ENCODE peak calls at places on chromosome 1, in eight cellular contexts. One of them, this sample, is unnamed.

GRCh38 chr1:248900637-248901036 is 5.4 kb upstream of the PGBD2 start:
- DNase-seq in GM12891: no peak
- DNase-seq in A549: no peak
- DNase-seq in Peyer's patch: no peak
- DNase-seq in IMR-90: no peak
- DNase-seq in adrenal gland: no peak
- DNase-seq in H1: no peak
- DNase-seq in GM12892: no peak
- DNase-seq in this sample: no peak

GRCh38 chr1:176205322-176205914 is 1.7 kb downstream of the COP1 start:
- DNase-seq in GM12891: no peak
- DNase-seq in A549: no peak
- DNase-seq in Peyer's patch: no peak
- DNase-seq in IMR-90: peak; percentile 31
- DNase-seq in adrenal gland: no peak
- DNase-seq in H1: no peak
- DNase-seq in GM12892: no peak
- DNase-seq in this sample: no peak

GRCh38 chr1:9960705-9961562 is 17.7 kb downstream of the NMNAT1 start:
- DNase-seq in GM12891: no peak
- DNase-seq in A549: no peak
- DNase-seq in Peyer's patch: no peak
- DNase-seq in IMR-90: no peak
- DNase-seq in adrenal gland: no peak
- DNase-seq in H1: no peak
- DNase-seq in GM12892: no peak
- DNase-seq in this sample: no peak

GRCh38 chr1:63321061-63321787 is 1.1 kb upstream of the FOXD3 start:
- DNase-seq in GM12891: no peak
- DNase-seq in A549: no peak
- DNase-seq in Peyer's patch: no peak
- DNase-seq in IMR-90: no peak
- DNase-seq in adrenal gland: no peak
- DNase-seq in H1: no peak
- DNase-seq in GM12892: no peak
- DNase-seq in this sample: no peak

GRCh38 chr1:63775418-63776127 is 1.8 kb downstream of the ROR1 start:
- DNase-seq in GM12891: no peak
- DNase-seq in A549: no peak
- DNase-seq in Peyer's patch: no peak
- DNase-seq in IMR-90: peak; percentile 17
- DNase-seq in adrenal gland: no peak
- DNase-seq in H1: no peak
- DNase-seq in GM12892: no peak
- DNase-seq in this sample: no peak

GRCh38 chr1:221696045-221696444 is 45.8 kb downstream of the DUSP10 start:
- DNase-seq in GM12891: no peak
- DNase-seq in A549: no peak
- DNase-seq in Peyer's patch: no peak
- DNase-seq in IMR-90: peak; percentile 58
- DNase-seq in adrenal gland: no peak
- DNase-seq in H1: no peak
- DNase-seq in GM12892: no peak
- DNase-seq in this sample: no peak

GRCh38 chr1:247360116-247360898 is 28.6 kb upstream of the ZNF496 start:
- DNase-seq in GM12891: no peak
- DNase-seq in A549: no peak
- DNase-seq in Peyer's patch: no peak
- DNase-seq in IMR-90: no peak
- DNase-seq in adrenal gland: peak; percentile 37
- DNase-seq in H1: no peak
- DNase-seq in GM12892: no peak
- DNase-seq in this sample: no peak

GRCh38 chr1:154418062-154418897 is 13.1 kb downstream of the IL6R start:
- DNase-seq in GM12891: no peak
- DNase-seq in A549: peak; percentile 82
- DNase-seq in Peyer's patch: peak; percentile 94
- DNase-seq in IMR-90: no peak
- DNase-seq in adrenal gland: peak; percentile 83
- DNase-seq in H1: no peak
- DNase-seq in GM12892: no peak
- DNase-seq in this sample: no peak

GRCh38 chr1:37399205-37399604 is 75.2 kb upstream of the ZC3H12A start:
- DNase-seq in GM12891: no peak
- DNase-seq in A549: no peak
- DNase-seq in Peyer's patch: no peak
- DNase-seq in IMR-90: no peak
- DNase-seq in adrenal gland: no peak
- DNase-seq in H1: no peak
- DNase-seq in GM12892: no peak
- DNase-seq in this sample: no peak

GRCh38 chr1:118158918-118159317 is 26.1 kb downstream of the SPAG17 start:
- DNase-seq in GM12891: no peak
- DNase-seq in A549: no peak
- DNase-seq in Peyer's patch: no peak
- DNase-seq in IMR-90: peak; percentile 76
- DNase-seq in adrenal gland: no peak
- DNase-seq in H1: no peak
- DNase-seq in GM12892: no peak
- DNase-seq in this sample: no peak

GRCh38 chr1:24945354-24946326 is 15.6 kb upstream of the RUNX3 start:
- DNase-seq in GM12891: no peak
- DNase-seq in A549: no peak
- DNase-seq in Peyer's patch: no peak
- DNase-seq in IMR-90: no peak
- DNase-seq in adrenal gland: no peak
- DNase-seq in H1: no peak
- DNase-seq in GM12892: no peak
- DNase-seq in this sample: no peak

GRCh38 chr1:227887697-227888403 is 59.9 kb downstream of the WNT9A start:
- DNase-seq in GM12891: peak; percentile 32
- DNase-seq in A549: no peak
- DNase-seq in Peyer's patch: peak; percentile 76
- DNase-seq in IMR-90: no peak
- DNase-seq in adrenal gland: peak; percentile 45
- DNase-seq in H1: no peak
- DNase-seq in GM12892: peak; percentile 19
- DNase-seq in this sample: no peak

GRCh38 chr1:152141971-152142584 is 16.9 kb downstream of the RPTN start:
- DNase-seq in GM12891: no peak
- DNase-seq in A549: peak; percentile 38
- DNase-seq in Peyer's patch: peak; percentile 70
- DNase-seq in IMR-90: peak; percentile 54
- DNase-seq in adrenal gland: peak; percentile 82
- DNase-seq in H1: peak; percentile 2
- DNase-seq in GM12892: no peak
- DNase-seq in this sample: no peak

GRCh38 chr1:9455487-9456237 is 83.6 kb upstream of the SLC25A33 start:
- DNase-seq in GM12891: peak; percentile 66
- DNase-seq in A549: peak; percentile 44
- DNase-seq in Peyer's patch: peak; percentile 88
- DNase-seq in IMR-90: peak; percentile 56
- DNase-seq in adrenal gland: peak; percentile 75
- DNase-seq in H1: peak; percentile 54
- DNase-seq in GM12892: peak; percentile 76
- DNase-seq in this sample: no peak

GRCh38 chr1:156097499-156098178 is 15.4 kb upstream of the MEX3A start:
- DNase-seq in GM12891: no peak
- DNase-seq in A549: no peak
- DNase-seq in Peyer's patch: no peak
- DNase-seq in IMR-90: no peak
- DNase-seq in adrenal gland: no peak
- DNase-seq in H1: no peak
- DNase-seq in GM12892: no peak
- DNase-seq in this sample: no peak

GRCh38 chr1:17683551-17683950 is 71.6 kb upstream of the ACTL8 start:
- DNase-seq in GM12891: no peak
- DNase-seq in A549: no peak
- DNase-seq in Peyer's patch: no peak
- DNase-seq in IMR-90: no peak
- DNase-seq in adrenal gland: no peak
- DNase-seq in H1: no peak
- DNase-seq in GM12892: no peak
- DNase-seq in this sample: no peak

DNA sequence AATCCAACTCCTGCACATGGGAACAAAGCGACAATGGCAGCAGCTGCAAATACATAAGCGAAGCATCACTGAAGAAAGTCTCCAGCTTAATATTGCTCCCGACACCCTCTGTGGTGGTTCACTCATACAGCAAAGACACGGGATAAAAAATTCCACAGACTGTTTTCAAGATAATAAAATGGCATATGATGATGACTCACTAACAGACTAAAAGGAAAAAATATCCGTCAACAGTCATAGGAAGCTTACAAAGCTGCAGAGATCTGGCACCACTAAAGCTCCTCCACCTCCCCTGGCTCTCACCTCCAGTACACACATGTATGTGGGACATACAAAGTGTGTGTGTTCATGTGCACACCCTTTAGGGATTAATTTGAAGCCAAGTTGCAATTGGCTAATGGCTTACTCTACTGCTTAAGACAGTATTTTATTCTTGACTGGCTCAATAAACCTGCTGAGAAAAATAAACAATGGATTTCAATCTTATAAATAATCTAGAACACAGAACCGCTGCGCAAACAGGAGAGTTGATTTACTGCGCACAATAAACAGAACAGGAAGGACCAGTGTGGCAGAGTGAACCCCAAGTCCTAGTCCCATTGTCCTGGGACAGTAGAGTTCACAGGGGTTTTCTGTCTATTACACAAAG is 94.4 kb downstream of the SLC45A1 start:
- DNase-seq in GM12891: no peak
- DNase-seq in A549: no peak
- DNase-seq in Peyer's patch: no peak
- DNase-seq in IMR-90: peak; percentile 91
- DNase-seq in adrenal gland: peak; percentile 58
- DNase-seq in H1: no peak
- DNase-seq in GM12892: no peak
- DNase-seq in this sample: no peak
- TF ChIP-seq POLR2A in GM12891: no peak
- TF ChIP-seq POLR2A in A549: no peak
- TF ChIP-seq POLR2A in Peyer's patch: no peak
- TF ChIP-seq POLR2A in IMR-90: no peak
- TF ChIP-seq POLR2A in adrenal gland: no peak
- TF ChIP-seq POLR2A in H1: no peak
- TF ChIP-seq POLR2A in GM12892: no peak
- TF ChIP-seq POLR2A in this sample: no peak

GRCh38 chr1:41379741-41380130 is 18.5 kb downstream of the FOXO6 start:
- DNase-seq in GM12891: no peak
- DNase-seq in A549: no peak
- DNase-seq in Peyer's patch: no peak
- DNase-seq in IMR-90: no peak
- DNase-seq in adrenal gland: no peak
- DNase-seq in H1: no peak
- DNase-seq in GM12892: no peak
- DNase-seq in this sample: no peak

GRCh38 chr1:41380195-41380594 is 19.0 kb downstream of the FOXO6 start:
- DNase-seq in GM12891: no peak
- DNase-seq in A549: no peak
- DNase-seq in Peyer's patch: no peak
- DNase-seq in IMR-90: no peak
- DNase-seq in adrenal gland: no peak
- DNase-seq in H1: no peak
- DNase-seq in GM12892: no peak
- DNase-seq in this sample: no peak

GRCh38 chr1:41382531-41383090 is 21.4 kb downstream of the FOXO6 start:
- DNase-seq in GM12891: no peak
- DNase-seq in A549: peak; percentile 86
- DNase-seq in Peyer's patch: no peak
- DNase-seq in IMR-90: no peak
- DNase-seq in adrenal gland: peak; percentile 37
- DNase-seq in H1: no peak
- DNase-seq in GM12892: no peak
- DNase-seq in this sample: no peak

GRCh38 chr1:41381691-41382530 is 20.7 kb downstream of the FOXO6 start:
- DNase-seq in GM12891: peak; percentile 52
- DNase-seq in A549: peak; percentile 69
- DNase-seq in Peyer's patch: no peak
- DNase-seq in IMR-90: no peak
- DNase-seq in adrenal gland: no peak
- DNase-seq in H1: no peak
- DNase-seq in GM12892: peak; percentile 53
- DNase-seq in this sample: no peak

GRCh38 chr1:41380979-41381690 is 19.9 kb downstream of the FOXO6 start:
- DNase-seq in GM12891: no peak
- DNase-seq in A549: no peak
- DNase-seq in Peyer's patch: no peak
- DNase-seq in IMR-90: no peak
- DNase-seq in adrenal gland: peak; percentile 53
- DNase-seq in H1: no peak
- DNase-seq in GM12892: no peak
- DNase-seq in this sample: no peak
- TF ChIP-seq POLR2A in GM12891: no peak
- TF ChIP-seq POLR2A in A549: no peak
- TF ChIP-seq POLR2A in Peyer's patch: no peak
- TF ChIP-seq POLR2A in IMR-90: no peak
- TF ChIP-seq POLR2A in adrenal gland: no peak
- TF ChIP-seq POLR2A in H1: no peak
- TF ChIP-seq POLR2A in GM12892: no peak
- TF ChIP-seq POLR2A in this sample: no peak

GRCh38 chr1:21929951-21930615 is 7.0 kb downstream of the HSPG2 start:
- DNase-seq in GM12891: no peak
- DNase-seq in A549: no peak
- DNase-seq in Peyer's patch: no peak
- DNase-seq in IMR-90: no peak
- DNase-seq in adrenal gland: no peak
- DNase-seq in H1: no peak
- DNase-seq in GM12892: no peak
- DNase-seq in this sample: no peak

GRCh38 chr1:21933397-21934248 is 3.5 kb downstream of the HSPG2 start:
- DNase-seq in GM12891: no peak
- DNase-seq in A549: no peak
- DNase-seq in Peyer's patch: peak; percentile 60
- DNase-seq in IMR-90: no peak
- DNase-seq in adrenal gland: peak; percentile 78
- DNase-seq in H1: no peak
- DNase-seq in GM12892: no peak
- DNase-seq in this sample: no peak

GRCh38 chr1:21930629-21931170 is 6.4 kb downstream of the HSPG2 start:
- DNase-seq in GM12891: no peak
- DNase-seq in A549: no peak
- DNase-seq in Peyer's patch: no peak
- DNase-seq in IMR-90: no peak
- DNase-seq in adrenal gland: no peak
- DNase-seq in H1: no peak
- DNase-seq in GM12892: no peak
- DNase-seq in this sample: no peak

GRCh38 chr1:21932127-21932526 is 5.0 kb downstream of the HSPG2 start:
- DNase-seq in GM12891: no peak
- DNase-seq in A549: no peak
- DNase-seq in Peyer's patch: no peak
- DNase-seq in IMR-90: peak; percentile 86
- DNase-seq in adrenal gland: peak; percentile 80
- DNase-seq in H1: no peak
- DNase-seq in GM12892: no peak
- DNase-seq in this sample: no peak

GRCh38 chr1:21931171-21932093 is 5.7 kb downstream of the HSPG2 start:
- DNase-seq in GM12891: no peak
- DNase-seq in A549: peak; percentile 46
- DNase-seq in Peyer's patch: peak; percentile 75
- DNase-seq in IMR-90: peak; percentile 88
- DNase-seq in adrenal gland: peak; percentile 89
- DNase-seq in H1: no peak
- DNase-seq in GM12892: no peak
- DNase-seq in this sample: no peak
- TF ChIP-seq POLR2A in GM12891: no peak
- TF ChIP-seq POLR2A in A549: no peak
- TF ChIP-seq POLR2A in Peyer's patch: no peak
- TF ChIP-seq POLR2A in IMR-90: no peak
- TF ChIP-seq POLR2A in adrenal gland: no peak
- TF ChIP-seq POLR2A in H1: no peak
- TF ChIP-seq POLR2A in GM12892: no peak
- TF ChIP-seq POLR2A in this sample: no peak

GRCh38 chr1:11056504-11056903 is 3.3 kb downstream of the SRM start:
- DNase-seq in GM12891: no peak
- DNase-seq in A549: no peak
- DNase-seq in Peyer's patch: no peak
- DNase-seq in IMR-90: no peak
- DNase-seq in adrenal gland: no peak
- DNase-seq in H1: no peak
- DNase-seq in GM12892: no peak
- DNase-seq in this sample: no peak
- TF ChIP-seq POLR2A in GM12891: no peak
- TF ChIP-seq POLR2A in A549: no peak
- TF ChIP-seq POLR2A in Peyer's patch: no peak
- TF ChIP-seq POLR2A in IMR-90: no peak
- TF ChIP-seq POLR2A in adrenal gland: no peak
- TF ChIP-seq POLR2A in H1: no peak
- TF ChIP-seq POLR2A in GM12892: no peak
- TF ChIP-seq POLR2A in this sample: no peak